ENCODE peak calls at places on chromosomes 4 and X, in eight cellular contexts. B is foreskin fibroblast; X is fibroblast of mammary gland; I is left ventricle myocardium inferior; O is epithelial cell of proximal tubule; G is CD8-positive, alpha-beta T cell; S is AG09309; W is ovary. E is an unnamed sample.

GRCh38 chr4:123356914-123357313 is 39.7 kb upstream of the SPRY1 start:
- DNase-seq in W (no peak), G (no peak), S (no peak), I (no peak), O (no peak), B (no peak), X (no peak), E (no peak)

GRCh38 chrX:18173494-18174180 is 47.0 kb downstream of the BEND2 start:
- DNase-seq in X (no peak), S (no peak), G (no peak), O (no peak), I (peak), B (no peak), W (no peak), E (no peak)

GRCh38 chr4:20490734-20491133 is 209.5 kb upstream of the PACRGL start:
- DNase-seq in B (no peak), I (no peak), X (no peak), S (no peak), O (no peak), G (no peak), W (no peak), E (no peak)

GRCh38 chrX:310621-311155 is 7.9 kb downstream of the GTPBP6 start:
- DNase-seq in X (no peak), W (no peak), B (no peak), I (no peak), O (no peak), G (no peak), S (no peak), E (no peak)

GRCh38 chrX:125646195-125646594 is 326.5 kb downstream of the TEX13C start:
- DNase-seq in I (no peak), O (no peak), X (no peak), S (no peak), W (no peak), G (no peak), B (no peak), E (no peak)

GRCh38 chr4:163109967-163110366 is 56.7 kb downstream of the NAF1 start:
- DNase-seq in O (no peak), X (no peak), G (no peak), S (no peak), W (no peak), I (no peak), B (no peak), E (no peak)

GRCh38 chr4:38837849-38838248 is 18.8 kb downstream of the TLR6 start:
- DNase-seq in W (no peak), G (no peak), B (no peak), S (no peak), I (no peak), X (peak), O (no peak), E (peak)

GRCh38 chrX:47380268-47380667 is 9.9 kb downstream of the ZNF157 start:
- DNase-seq in G (peak), O (no peak), S (peak), X (peak), W (no peak), B (peak), I (peak), E (no peak)

GRCh38 chr4:72275381-72275780 is 243.6 kb downstream of the NPFFR2 start:
- DNase-seq in X (peak), O (no peak), I (no peak), B (peak), G (no peak), S (no peak), W (no peak), E (no peak)

GRCh38 chr4:2900701-2901100 is 57.1 kb downstream of the ADD1 start:
- DNase-seq in W (no peak), O (no peak), X (no peak), G (no peak), I (no peak), B (peak), S (no peak), E (no peak)

GRCh38 chrX:103396186-103396585 is 19.8 kb downstream of the BEX3 start:
- DNase-seq in S (peak), X (peak), W (no peak), G (no peak), B (peak), O (no peak), I (no peak), E (peak)

GRCh38 chr4:114108869-114109268 is 129.4 kb upstream of the ARSJ start:
- DNase-seq in I (no peak), G (no peak), S (no peak), X (peak), B (peak), O (peak), W (no peak), E (peak)

GRCh38 chrX:152899874-152900719 is 2.2 kb downstream of the ZNF185 start:
- DNase-seq in S (no peak), B (no peak), G (no peak), X (no peak), O (no peak), W (no peak), I (no peak), E (no peak)

GRCh38 chr4:174255790-174256189 is 27.7 kb downstream of the FBXO8 start:
- DNase-seq in G (no peak), B (peak), X (peak), S (no peak), O (no peak), I (no peak), W (no peak), E (peak)

GRCh38 chr4:107255114-107255513 is 219.0 kb upstream of the DKK2 start:
- DNase-seq in W (no peak), G (no peak), B (no peak), S (no peak), X (no peak), I (no peak), O (no peak), E (no peak)

GRCh38 chr4:24395937-24396336 is 188.4 kb downstream of the DHX15 start:
- DNase-seq in G (no peak), I (no peak), B (no peak), O (no peak), X (no peak), W (no peak), S (no peak), E (no peak)

GRCh38 chr4:23083391-23083790 is 390.7 kb downstream of the GBA3 start:
- DNase-seq in S (no peak), B (no peak), I (no peak), W (no peak), O (peak), X (no peak), G (no peak), E (no peak)

GRCh38 chrX:17596051-17596450 is 141.2 kb upstream of the SCML1 start:
- DNase-seq in W (no peak), G (no peak), I (no peak), X (peak), O (no peak), B (no peak), S (no peak), E (no peak)

GRCh38 chr4:38313175-38313574 is 350.8 kb upstream of the KLF3 start:
- DNase-seq in I (no peak), O (no peak), W (no peak), B (no peak), X (no peak), G (no peak), S (no peak), E (no peak)

GRCh38 chr4:133147922-133148689 is 988 bp upstream of the PCDH10 start:
- DNase-seq in S (no peak), I (no peak), B (no peak), W (no peak), O (no peak), X (peak), G (no peak), E (peak)

GRCh38 chrX:10254746-10255145 is 98.0 kb downstream of the CLCN4 start:
- DNase-seq in W (no peak), O (no peak), B (no peak), X (no peak), S (no peak), G (no peak), I (no peak), E (no peak)

GRCh38 chr4:39043697-39044363 is 11.6 kb upstream of the TMEM156 start:
- DNase-seq in B (no peak), G (peak), I (no peak), S (no peak), X (peak), O (no peak), W (no peak), E (peak)

GRCh38 chrX:17174671-17175070 is 200.3 kb upstream of the NHS start:
- DNase-seq in S (no peak), I (peak), B (no peak), X (no peak), O (no peak), G (no peak), W (no peak), E (no peak)

GRCh38 chrX:154548028-154548316 is 552 bp downstream of the IKBKG start:
- DNase-seq in B (peak), I (no peak), W (no peak), S (no peak), X (peak), O (no peak), G (no peak), E (peak)

GRCh38 chrX:72304877-72305276 is 837 bp downstream of the CITED1 start:
- DNase-seq in S (no peak), G (no peak), B (no peak), X (no peak), W (no peak), O (no peak), I (no peak), E (no peak)

GRCh38 chr4:8730159-8730558 is 137.6 kb downstream of the CPZ start:
- DNase-seq in O (no peak), I (no peak), X (no peak), B (no peak), W (no peak), S (no peak), G (no peak), E (no peak)

GRCh38 chrX:9745417-9746115 is 20.1 kb downstream of the GPR143 start:
- DNase-seq in B (no peak), I (no peak), O (no peak), G (no peak), X (no peak), S (no peak), W (no peak), E (peak)

GRCh38 chr4:167143018-167143417 is 91.3 kb downstream of the SPOCK3 start:
- DNase-seq in S (no peak), X (no peak), O (no peak), W (no peak), I (no peak), G (no peak), B (no peak), E (no peak)

GRCh38 chr4:35541888-35542213 is 702.5 kb downstream of the ARAP2 start:
- DNase-seq in G (no peak), W (no peak), X (no peak), O (no peak), B (no peak), I (no peak), S (no peak), E (no peak)

GRCh38 chr4:658031-658667 is 15.9 kb downstream of the ATP5ME start:
- DNase-seq in W (no peak), O (no peak), X (no peak), B (no peak), G (no peak), I (no peak), S (no peak), E (no peak)

GRCh38 chrX:115902995-115903394 is 267.5 kb upstream of the AGTR2 start:
- DNase-seq in W (no peak), I (no peak), X (no peak), S (no peak), B (no peak), O (no peak), G (no peak), E (no peak)

GRCh38 chrX:11446951-11447350 is 153.7 kb downstream of the AMELX start:
- DNase-seq in X (peak), O (no peak), I (no peak), G (no peak), W (no peak), B (no peak), S (no peak), E (no peak)

GRCh38 chr4:122099896-122100295 is 52.2 kb upstream of the BLTP1 start:
- DNase-seq in I (no peak), X (peak), B (peak), G (no peak), O (no peak), W (no peak), S (no peak), E (peak)

GRCh38 chr4:176660561-176660960 is 132.2 kb downstream of the VEGFC start:
- DNase-seq in G (no peak), B (no peak), X (no peak), W (no peak), I (no peak), O (no peak), S (no peak), E (no peak)

GRCh38 chr4:164768516-164768915 is 14.6 kb downstream of the SMIM31 start:
- DNase-seq in G (no peak), W (no peak), I (no peak), B (peak), X (peak), S (no peak), O (no peak), E (peak)

GRCh38 chr4:138875886-138876608 is 139.5 kb upstream of the NOCT start:
- DNase-seq in B (peak), I (no peak), G (no peak), X (peak), W (no peak), S (peak), O (peak), E (peak)

GRCh38 chr4:171880136-171880535 is 66.9 kb downstream of the GALNTL6 start:
- DNase-seq in I (no peak), S (no peak), G (no peak), X (peak), B (peak), W (no peak), O (peak), E (peak)

GRCh38 chrX:105822138-105823091 is at the start of gene NRK:
- DNase-seq in X (no peak), B (no peak), S (no peak), I (peak), O (no peak), W (peak), G (no peak), E (peak)

GRCh38 chr4:86453044-86453501 is 93.2 kb upstream of the MAPK10 start:
- DNase-seq in B (peak), O (no peak), I (peak), X (peak), G (no peak), S (no peak), W (peak), E (peak)

DNA sequence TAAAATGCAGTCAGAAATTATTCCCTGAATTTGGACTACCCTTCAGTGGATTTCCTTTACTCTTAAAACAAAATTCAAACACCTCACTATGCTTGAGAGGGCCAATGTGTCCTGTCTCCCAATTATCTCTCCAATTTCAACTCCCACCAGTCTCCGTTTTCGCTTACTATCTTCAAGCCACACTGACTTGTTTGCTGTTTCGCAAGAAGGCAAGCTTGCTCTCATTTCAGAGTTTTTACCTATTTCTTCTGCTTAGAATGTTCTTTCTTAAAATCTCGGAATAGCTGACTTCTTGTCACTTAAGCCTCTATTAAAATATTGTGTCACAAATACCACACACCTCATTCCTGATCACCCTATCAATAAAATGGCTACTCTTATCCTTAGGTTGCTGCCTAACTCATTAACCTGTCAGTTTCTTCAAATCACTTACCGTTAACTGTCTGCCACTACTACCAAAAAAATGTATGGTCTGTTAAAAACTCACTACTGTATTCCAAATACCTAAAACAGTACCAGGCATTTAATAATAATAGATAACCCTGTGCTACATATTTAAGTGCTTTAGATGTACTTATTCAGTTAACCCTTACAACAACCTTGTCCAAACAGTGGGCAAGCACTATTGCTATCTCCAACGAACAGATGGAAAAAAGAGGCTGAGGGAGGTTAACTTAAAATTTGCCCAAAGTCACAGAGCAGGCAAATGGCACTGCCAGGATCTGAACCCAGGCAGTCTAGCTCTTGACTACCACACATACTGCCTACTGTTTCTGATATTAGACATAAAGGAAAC is 2.9 kb downstream of the UBA6 start:
- DNase-seq in O (no peak), W (no peak), G (no peak), X (no peak), I (no peak), S (no peak), B (no peak), E (no peak)
- H3K4me3 ChIP-seq in O (no peak), W (no peak), G (no peak), X (no peak), I (no peak), S (no peak), B (no peak), E (no peak)

DNA sequence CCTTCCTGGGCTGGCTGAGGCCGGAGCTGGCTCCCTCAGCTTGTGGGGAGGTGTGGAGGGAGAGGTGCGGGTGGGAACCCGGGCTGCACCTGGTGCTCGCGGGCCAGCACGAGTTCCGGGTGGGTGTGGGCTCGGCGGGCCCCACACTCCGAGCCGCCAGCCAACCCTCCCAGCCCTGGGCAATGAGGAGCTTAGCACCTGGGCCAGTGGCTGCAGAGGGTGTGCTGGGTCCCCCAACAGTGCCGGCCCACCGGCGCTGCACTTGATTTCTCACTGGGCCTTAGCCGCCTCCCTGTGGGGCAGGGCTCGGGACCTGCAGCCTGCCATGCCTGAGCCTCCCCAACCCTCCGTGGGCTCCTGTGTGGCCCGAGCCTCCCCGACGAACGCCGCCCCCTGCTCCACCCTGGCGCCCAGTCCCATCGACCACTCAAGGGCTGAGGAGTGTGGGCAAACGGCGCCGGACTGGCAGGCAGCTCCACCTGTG is 182.7 kb upstream of the PAQR3 start:
- DNase-seq in B (no peak), O (no peak), I (no peak), W (no peak), S (no peak), G (no peak), X (no peak), E (no peak)
- TF ChIP-seq CTCF in B (no peak), O (no peak), I (no peak), W (no peak), S (no peak), G (no peak), X (no peak), E (no peak)

DNA sequence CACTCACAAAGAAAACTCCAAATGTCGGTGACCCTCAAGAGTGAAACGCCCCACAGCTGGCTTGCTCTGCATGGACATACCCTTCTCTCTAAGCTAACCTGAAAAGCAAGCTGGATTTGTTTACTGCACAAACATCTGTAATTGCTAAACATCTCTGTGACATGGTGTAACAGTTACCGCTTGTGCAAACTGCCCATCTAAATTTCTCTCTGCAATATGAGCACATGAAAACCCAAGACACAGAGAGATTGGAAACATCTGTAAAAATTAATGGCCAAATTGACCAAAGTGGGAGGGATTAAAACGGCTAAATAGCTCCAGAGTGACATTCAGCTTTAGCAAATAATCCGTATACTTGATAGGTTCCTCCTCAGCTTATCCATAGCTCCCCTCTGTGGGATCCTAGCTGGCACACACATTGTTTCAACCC is 155.0 kb upstream of the MAP3K15 start:
- DNase-seq in O (no peak), I (no peak), W (no peak), X (peak), S (no peak), G (no peak), B (peak), E (peak)
- H3K4me3 ChIP-seq in O (peak), I (peak), W (no peak), X (peak), S (peak), G (no peak), B (peak), E (peak)

DNA sequence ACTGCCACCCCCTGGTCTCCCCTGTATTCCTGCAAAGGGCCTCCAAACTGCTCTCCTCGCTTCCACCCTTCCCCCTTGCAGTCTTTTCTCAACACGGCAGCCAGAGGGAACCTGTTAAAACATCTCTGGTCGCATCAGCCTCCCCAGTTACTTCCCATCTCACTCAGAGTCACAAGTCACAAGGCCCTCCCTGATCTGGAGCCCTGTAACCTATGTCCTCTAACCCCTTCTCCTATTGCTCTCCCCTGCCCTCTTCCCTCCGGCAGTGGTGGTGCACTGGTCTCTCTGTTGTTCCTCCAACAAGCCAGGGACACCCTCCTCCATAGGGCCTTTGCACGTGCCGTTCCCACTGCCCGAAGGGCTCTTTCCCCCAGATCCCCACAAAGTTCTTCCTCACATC is 73.2 kb downstream of the SH3KBP1 start:
- DNase-seq in O (no peak), I (no peak), B (no peak), G (no peak), X (no peak), W (no peak), S (no peak), E (no peak)
- TF ChIP-seq CTCF in O (no peak), I (no peak), B (no peak), G (no peak), X (no peak), W (no peak), S (no peak), E (no peak)

E was measured in astrocyte of the spinal cord.